ENCODE peak calls at places on chromosome 2, in ten cellular contexts. Y, X, H, O, E, F, D, W, A and U are unnamed samples.

GRCh38 chr2:205427112-205427511 is 255.2 kb upstream of the NRP2 start:
- DNase-seq in D (no peak), E (peak; percentile 79), Y (peak; percentile 61), X (peak; percentile 43), A (peak; percentile 25), W (peak; percentile 54), O (peak; percentile 50), F (peak; percentile 39), H (no peak), U (no peak)

GRCh38 chr2:104853401-104853925 is 452 bp upstream of the POU3F3 start:
- DNase-seq in X (no peak), H (peak; percentile 11), Y (no peak), O (no peak), D (no peak), W (no peak), A (no peak), E (no peak), F (no peak), U (no peak)

GRCh38 chr2:174546519-174547506 is 50.8 kb downstream of the WIPF1 start:
- DNase-seq in W (peak; percentile 19), Y (no peak), H (no peak), E (peak; percentile 38), D (peak; percentile 20), O (no peak), F (peak; percentile 54), A (peak; percentile 62), X (peak; percentile 39), U (peak; percentile 66)

GRCh38 chr2:224101820-224102630 is 62.9 kb upstream of the SERPINE2 start:
- DNase-seq in A (peak; percentile 95), W (peak; percentile 92), F (peak; percentile 92), X (peak; percentile 100), H (peak; percentile 31), Y (peak; percentile 98), D (no peak), E (peak; percentile 99), O (peak; percentile 98), U (no peak)

GRCh38 chr2:148124271-148124670 is 103.4 kb downstream of the MBD5 start:
- DNase-seq in W (no peak), O (no peak), Y (peak; percentile 34), E (peak; percentile 12), F (no peak), A (peak; percentile 11), X (peak; percentile 10), D (no peak), H (no peak), U (no peak)

GRCh38 chr2:29966256-29966655 is 44.9 kb upstream of the ALK start:
- DNase-seq in O (no peak), D (no peak), X (no peak), W (no peak), A (no peak), H (no peak), E (no peak), Y (no peak), F (no peak), U (no peak)

GRCh38 chr2:180130403-180130802 is 123.3 kb upstream of the CWC22 start:
- DNase-seq in O (no peak), W (peak; percentile 13), Y (peak; percentile 25), F (peak; percentile 5), D (no peak), E (peak; percentile 72), H (no peak), X (peak; percentile 10), A (peak; percentile 74), U (no peak)

GRCh38 chr2:157319795-157320194 is 5.8 kb downstream of the ERMN start:
- DNase-seq in F (no peak), X (no peak), W (no peak), O (no peak), A (no peak), E (no peak), D (no peak), H (no peak), Y (no peak), U (no peak)

GRCh38 chr2:6493266-6493665 is 372.4 kb downstream of the CMPK2 start:
- DNase-seq in F (no peak), E (no peak), W (no peak), X (no peak), A (no peak), D (no peak), O (no peak), Y (no peak), H (no peak), U (no peak)

GRCh38 chr2:64645014-64645418 is 8.7 kb downstream of the SERTAD2 start:
- DNase-seq in W (peak; percentile 78), E (peak; percentile 67), Y (peak; percentile 78), X (peak; percentile 53), D (peak; percentile 31), O (no peak), A (peak; percentile 78), H (peak; percentile 36), F (peak; percentile 83), U (peak; percentile 74)

GRCh38 chr2:181627545-181627944 is 29.4 kb downstream of the CERKL start:
- DNase-seq in O (peak; percentile 0), H (no peak), W (peak; percentile 17), F (peak; percentile 6), D (no peak), E (peak; percentile 82), Y (no peak), A (peak; percentile 58), X (peak; percentile 24), U (no peak)

GRCh38 chr2:239165206-239165831 is 235.5 kb downstream of the HDAC4 start:
- DNase-seq in A (no peak), Y (no peak), O (no peak), H (no peak), F (no peak), W (no peak), E (no peak), X (no peak), D (no peak), U (no peak)

GRCh38 chr2:239719791-239720410 is 305.2 kb downstream of the NDUFA10 start:
- DNase-seq in Y (no peak), W (no peak), A (no peak), E (no peak), O (no peak), H (no peak), X (no peak), F (no peak), D (no peak), U (no peak)

GRCh38 chr2:101679037-101679726 is 18.3 kb upstream of the MAP4K4 start:
- DNase-seq in D (no peak), O (peak; percentile 44), H (no peak), F (peak; percentile 83), E (peak; percentile 89), Y (peak; percentile 90), W (peak; percentile 86), X (peak; percentile 81), A (peak; percentile 65), U (no peak)

GRCh38 chr2:169362346-169363026 is at the start of gene LRP2:
- DNase-seq in E (no peak), A (peak; percentile 13), F (peak; percentile 4), H (peak; percentile 9), D (peak; percentile 8), W (peak; percentile 3), X (no peak), Y (no peak), O (no peak), U (no peak)

GRCh38 chr2:21658269-21658668 is 534.5 kb downstream of the TDRD15 start:
- DNase-seq in Y (no peak), D (no peak), F (no peak), E (no peak), O (no peak), H (no peak), X (no peak), A (no peak), W (no peak), U (no peak)

GRCh38 chr2:15225131-15225530 is 336.0 kb downstream of the NBAS start:
- DNase-seq in H (no peak), W (no peak), E (no peak), D (no peak), Y (no peak), X (no peak), F (no peak), O (no peak), A (no peak), U (no peak)